ENCODE peak calls at places on chromosome 21, in seven cellular contexts. One of them, this sample, is unnamed.

GRCh38 chr21:41876396-41876795 is 2.7 kb downstream of the PRDM15 start:
- DNase-seq in stimulated activated naive CD4-positive, alpha-beta T cell: no peak
- DNase-seq in activated CD4-positive, alpha-beta T cell treated with anti-CD3 and anti-CD28 coated beads, Interleukin-2, amount 50 U/mL, for 24 hours: no peak
- DNase-seq in progenitor cell of endocrine pancreas: no peak
- DNase-seq in anterior cingulate cortex: no peak
- DNase-seq in T47D: no peak
- DNase-seq in EL: no peak
- DNase-seq in this sample: no peak

GRCh38 chr21:38938343-38938742 is 132.6 kb downstream of the ETS2 start:
- DNase-seq in stimulated activated naive CD4-positive, alpha-beta T cell: peak
- DNase-seq in activated CD4-positive, alpha-beta T cell treated with anti-CD3 and anti-CD28 coated beads, Interleukin-2, amount 50 U/mL, for 24 hours: no peak
- DNase-seq in progenitor cell of endocrine pancreas: no peak
- DNase-seq in anterior cingulate cortex: no peak
- DNase-seq in T47D: no peak
- DNase-seq in EL: peak
- DNase-seq in this sample: no peak

GRCh38 chr21:45826733-45827692 is 154.6 kb upstream of the COL6A1 start:
- DNase-seq in stimulated activated naive CD4-positive, alpha-beta T cell: peak
- DNase-seq in activated CD4-positive, alpha-beta T cell treated with anti-CD3 and anti-CD28 coated beads, Interleukin-2, amount 50 U/mL, for 24 hours: no peak
- DNase-seq in progenitor cell of endocrine pancreas: no peak
- DNase-seq in anterior cingulate cortex: no peak
- DNase-seq in T47D: no peak
- DNase-seq in EL: no peak
- DNase-seq in this sample: no peak

GRCh38 chr21:25871566-25871965 is 136.8 kb downstream of the GABPA start:
- DNase-seq in stimulated activated naive CD4-positive, alpha-beta T cell: no peak
- DNase-seq in activated CD4-positive, alpha-beta T cell treated with anti-CD3 and anti-CD28 coated beads, Interleukin-2, amount 50 U/mL, for 24 hours: no peak
- DNase-seq in progenitor cell of endocrine pancreas: no peak
- DNase-seq in anterior cingulate cortex: no peak
- DNase-seq in T47D: peak
- DNase-seq in EL: no peak
- DNase-seq in this sample: no peak

GRCh38 chr21:36325373-36326010 is 5.5 kb downstream of the MORC3 start:
- DNase-seq in stimulated activated naive CD4-positive, alpha-beta T cell: no peak
- DNase-seq in activated CD4-positive, alpha-beta T cell treated with anti-CD3 and anti-CD28 coated beads, Interleukin-2, amount 50 U/mL, for 24 hours: no peak
- DNase-seq in progenitor cell of endocrine pancreas: no peak
- DNase-seq in anterior cingulate cortex: no peak
- DNase-seq in T47D: no peak
- DNase-seq in EL: peak
- DNase-seq in this sample: no peak

GRCh38 chr21:32044205-32044874 is 171.5 kb downstream of the HUNK start:
- DNase-seq in stimulated activated naive CD4-positive, alpha-beta T cell: no peak
- DNase-seq in activated CD4-positive, alpha-beta T cell treated with anti-CD3 and anti-CD28 coated beads, Interleukin-2, amount 50 U/mL, for 24 hours: no peak
- DNase-seq in progenitor cell of endocrine pancreas: no peak
- DNase-seq in anterior cingulate cortex: no peak
- DNase-seq in T47D: no peak
- DNase-seq in EL: no peak
- DNase-seq in this sample: no peak

GRCh38 chr21:28256420-28256831 is 736.3 kb downstream of the LTN1 start:
- DNase-seq in stimulated activated naive CD4-positive, alpha-beta T cell: no peak
- DNase-seq in activated CD4-positive, alpha-beta T cell treated with anti-CD3 and anti-CD28 coated beads, Interleukin-2, amount 50 U/mL, for 24 hours: no peak
- DNase-seq in progenitor cell of endocrine pancreas: no peak
- DNase-seq in anterior cingulate cortex: no peak
- DNase-seq in T47D: no peak
- DNase-seq in EL: peak
- DNase-seq in this sample: no peak

GRCh38 chr21:32978346-32979270 is 47.1 kb upstream of the OLIG2 start:
- DNase-seq in stimulated activated naive CD4-positive, alpha-beta T cell: no peak
- DNase-seq in activated CD4-positive, alpha-beta T cell treated with anti-CD3 and anti-CD28 coated beads, Interleukin-2, amount 50 U/mL, for 24 hours: no peak
- DNase-seq in progenitor cell of endocrine pancreas: no peak
- DNase-seq in anterior cingulate cortex: peak
- DNase-seq in T47D: no peak
- DNase-seq in EL: no peak
- DNase-seq in this sample: no peak

GRCh38 chr21:45379901-45380330 is 25.0 kb upstream of the COL18A1 start:
- DNase-seq in stimulated activated naive CD4-positive, alpha-beta T cell: no peak
- DNase-seq in activated CD4-positive, alpha-beta T cell treated with anti-CD3 and anti-CD28 coated beads, Interleukin-2, amount 50 U/mL, for 24 hours: no peak
- DNase-seq in progenitor cell of endocrine pancreas: no peak
- DNase-seq in anterior cingulate cortex: no peak
- DNase-seq in T47D: no peak
- DNase-seq in EL: no peak
- DNase-seq in this sample: no peak

GRCh38 chr21:36749935-36750578 is 51.1 kb downstream of the SIM2 start:
- DNase-seq in stimulated activated naive CD4-positive, alpha-beta T cell: no peak
- DNase-seq in activated CD4-positive, alpha-beta T cell treated with anti-CD3 and anti-CD28 coated beads, Interleukin-2, amount 50 U/mL, for 24 hours: no peak
- DNase-seq in progenitor cell of endocrine pancreas: no peak
- DNase-seq in anterior cingulate cortex: no peak
- DNase-seq in T47D: no peak
- DNase-seq in EL: no peak
- DNase-seq in this sample: no peak

GRCh38 chr21:15001773-15002647 is 62.8 kb downstream of the NRIP1 start:
- DNase-seq in stimulated activated naive CD4-positive, alpha-beta T cell: no peak
- DNase-seq in activated CD4-positive, alpha-beta T cell treated with anti-CD3 and anti-CD28 coated beads, Interleukin-2, amount 50 U/mL, for 24 hours: no peak
- DNase-seq in progenitor cell of endocrine pancreas: no peak
- DNase-seq in anterior cingulate cortex: no peak
- DNase-seq in T47D: no peak
- DNase-seq in EL: no peak
- DNase-seq in this sample: no peak

GRCh38 chr21:32979598-32980268 is 46.0 kb upstream of the OLIG2 start:
- DNase-seq in stimulated activated naive CD4-positive, alpha-beta T cell: no peak
- DNase-seq in activated CD4-positive, alpha-beta T cell treated with anti-CD3 and anti-CD28 coated beads, Interleukin-2, amount 50 U/mL, for 24 hours: no peak
- DNase-seq in progenitor cell of endocrine pancreas: no peak
- DNase-seq in anterior cingulate cortex: no peak
- DNase-seq in T47D: no peak
- DNase-seq in EL: no peak
- DNase-seq in this sample: no peak

GRCh38 chr21:37619464-37619974 is 252.9 kb downstream of the DYRK1A start:
- DNase-seq in stimulated activated naive CD4-positive, alpha-beta T cell: no peak
- DNase-seq in activated CD4-positive, alpha-beta T cell treated with anti-CD3 and anti-CD28 coated beads, Interleukin-2, amount 50 U/mL, for 24 hours: no peak
- DNase-seq in progenitor cell of endocrine pancreas: no peak
- DNase-seq in anterior cingulate cortex: no peak
- DNase-seq in T47D: peak
- DNase-seq in EL: no peak
- DNase-seq in this sample: no peak

GRCh38 chr21:16579538-16579937 is 849.8 kb downstream of the USP25 start:
- DNase-seq in stimulated activated naive CD4-positive, alpha-beta T cell: no peak
- DNase-seq in activated CD4-positive, alpha-beta T cell treated with anti-CD3 and anti-CD28 coated beads, Interleukin-2, amount 50 U/mL, for 24 hours: no peak
- DNase-seq in progenitor cell of endocrine pancreas: no peak
- DNase-seq in anterior cingulate cortex: peak
- DNase-seq in T47D: no peak
- DNase-seq in EL: no peak
- DNase-seq in this sample: no peak

GRCh38 chr21:46061063-46061462 is 36.8 kb upstream of the COL6A2 start:
- DNase-seq in stimulated activated naive CD4-positive, alpha-beta T cell: no peak
- DNase-seq in activated CD4-positive, alpha-beta T cell treated with anti-CD3 and anti-CD28 coated beads, Interleukin-2, amount 50 U/mL, for 24 hours: no peak
- DNase-seq in progenitor cell of endocrine pancreas: no peak
- DNase-seq in anterior cingulate cortex: no peak
- DNase-seq in T47D: no peak
- DNase-seq in EL: no peak
- DNase-seq in this sample: no peak

GRCh38 chr21:36065497-36066036 is 4.3 kb upstream of the CBR1 start:
- DNase-seq in stimulated activated naive CD4-positive, alpha-beta T cell: no peak
- DNase-seq in activated CD4-positive, alpha-beta T cell treated with anti-CD3 and anti-CD28 coated beads, Interleukin-2, amount 50 U/mL, for 24 hours: no peak
- DNase-seq in progenitor cell of endocrine pancreas: no peak
- DNase-seq in anterior cingulate cortex: no peak
- DNase-seq in T47D: peak
- DNase-seq in EL: peak
- DNase-seq in this sample: no peak

GRCh38 chr21:38597436-38597835 is 99.2 kb upstream of the ERG start:
- DNase-seq in stimulated activated naive CD4-positive, alpha-beta T cell: no peak
- DNase-seq in activated CD4-positive, alpha-beta T cell treated with anti-CD3 and anti-CD28 coated beads, Interleukin-2, amount 50 U/mL, for 24 hours: no peak
- DNase-seq in progenitor cell of endocrine pancreas: no peak
- DNase-seq in anterior cingulate cortex: no peak
- DNase-seq in T47D: no peak
- DNase-seq in EL: no peak
- DNase-seq in this sample: no peak

GRCh38 chr21:26877015-26877414 is 31.8 kb upstream of the ADAMTS1 start:
- DNase-seq in stimulated activated naive CD4-positive, alpha-beta T cell: no peak
- DNase-seq in activated CD4-positive, alpha-beta T cell treated with anti-CD3 and anti-CD28 coated beads, Interleukin-2, amount 50 U/mL, for 24 hours: no peak
- DNase-seq in progenitor cell of endocrine pancreas: no peak
- DNase-seq in anterior cingulate cortex: no peak
- DNase-seq in T47D: no peak
- DNase-seq in EL: no peak
- DNase-seq in this sample: no peak

GRCh38 chr21:28823464-28823863 is 169.2 kb downstream of the LTN1 start:
- DNase-seq in stimulated activated naive CD4-positive, alpha-beta T cell: no peak
- DNase-seq in activated CD4-positive, alpha-beta T cell treated with anti-CD3 and anti-CD28 coated beads, Interleukin-2, amount 50 U/mL, for 24 hours: no peak
- DNase-seq in progenitor cell of endocrine pancreas: no peak
- DNase-seq in anterior cingulate cortex: no peak
- DNase-seq in T47D: no peak
- DNase-seq in EL: no peak
- DNase-seq in this sample: no peak

GRCh38 chr21:30320215-30320614 is at the start of gene KRTAP26-1:
- DNase-seq in stimulated activated naive CD4-positive, alpha-beta T cell: no peak
- DNase-seq in activated CD4-positive, alpha-beta T cell treated with anti-CD3 and anti-CD28 coated beads, Interleukin-2, amount 50 U/mL, for 24 hours: no peak
- DNase-seq in progenitor cell of endocrine pancreas: no peak
- DNase-seq in anterior cingulate cortex: no peak
- DNase-seq in T47D: no peak
- DNase-seq in EL: no peak
- DNase-seq in this sample: no peak

GRCh38 chr21:42601656-42602055 is 51.8 kb upstream of the PDE9A start:
- DNase-seq in stimulated activated naive CD4-positive, alpha-beta T cell: no peak
- DNase-seq in activated CD4-positive, alpha-beta T cell treated with anti-CD3 and anti-CD28 coated beads, Interleukin-2, amount 50 U/mL, for 24 hours: no peak
- DNase-seq in progenitor cell of endocrine pancreas: no peak
- DNase-seq in anterior cingulate cortex: no peak
- DNase-seq in T47D: no peak
- DNase-seq in EL: no peak
- DNase-seq in this sample: no peak

GRCh38 chr21:32604484-32604883 is 7.7 kb downstream of the CFAP298 start:
- DNase-seq in stimulated activated naive CD4-positive, alpha-beta T cell: no peak
- DNase-seq in activated CD4-positive, alpha-beta T cell treated with anti-CD3 and anti-CD28 coated beads, Interleukin-2, amount 50 U/mL, for 24 hours: no peak
- DNase-seq in progenitor cell of endocrine pancreas: no peak
- DNase-seq in anterior cingulate cortex: no peak
- DNase-seq in T47D: no peak
- DNase-seq in EL: no peak
- DNase-seq in this sample: no peak

GRCh38 chr21:33332143-33332542 is 7.4 kb downstream of the IFNAR1 start:
- DNase-seq in stimulated activated naive CD4-positive, alpha-beta T cell: no peak
- DNase-seq in activated CD4-positive, alpha-beta T cell treated with anti-CD3 and anti-CD28 coated beads, Interleukin-2, amount 50 U/mL, for 24 hours: no peak
- DNase-seq in progenitor cell of endocrine pancreas: no peak
- DNase-seq in anterior cingulate cortex: no peak
- DNase-seq in T47D: no peak
- DNase-seq in EL: no peak
- DNase-seq in this sample: no peak

GRCh38 chr21:46604975-46605758 is at the start of gene S100B:
- DNase-seq in stimulated activated naive CD4-positive, alpha-beta T cell: peak
- DNase-seq in activated CD4-positive, alpha-beta T cell treated with anti-CD3 and anti-CD28 coated beads, Interleukin-2, amount 50 U/mL, for 24 hours: no peak
- DNase-seq in progenitor cell of endocrine pancreas: no peak
- DNase-seq in anterior cingulate cortex: peak
- DNase-seq in T47D: no peak
- DNase-seq in EL: peak
- DNase-seq in this sample: no peak

GRCh38 chr21:35059742-35060141 is 10.6 kb upstream of the RUNX1 start:
- DNase-seq in stimulated activated naive CD4-positive, alpha-beta T cell: no peak
- DNase-seq in activated CD4-positive, alpha-beta T cell treated with anti-CD3 and anti-CD28 coated beads, Interleukin-2, amount 50 U/mL, for 24 hours: no peak
- DNase-seq in progenitor cell of endocrine pancreas: no peak
- DNase-seq in anterior cingulate cortex: no peak
- DNase-seq in T47D: no peak
- DNase-seq in EL: peak
- DNase-seq in this sample: no peak

GRCh38 chr21:42141643-42142042 is 70.5 kb downstream of the UMODL1 start:
- DNase-seq in stimulated activated naive CD4-positive, alpha-beta T cell: no peak
- DNase-seq in activated CD4-positive, alpha-beta T cell treated with anti-CD3 and anti-CD28 coated beads, Interleukin-2, amount 50 U/mL, for 24 hours: no peak
- DNase-seq in progenitor cell of endocrine pancreas: no peak
- DNase-seq in anterior cingulate cortex: no peak
- DNase-seq in T47D: no peak
- DNase-seq in EL: no peak
- DNase-seq in this sample: no peak

GRCh38 chr21:35873441-35873840 is 186.9 kb downstream of the SETD4 start:
- DNase-seq in stimulated activated naive CD4-positive, alpha-beta T cell: no peak
- DNase-seq in activated CD4-positive, alpha-beta T cell treated with anti-CD3 and anti-CD28 coated beads, Interleukin-2, amount 50 U/mL, for 24 hours: no peak
- DNase-seq in progenitor cell of endocrine pancreas: no peak
- DNase-seq in anterior cingulate cortex: no peak
- DNase-seq in T47D: no peak
- DNase-seq in EL: no peak
- DNase-seq in this sample: no peak

GRCh38 chr21:15935530-15935929 is 205.7 kb downstream of the USP25 start:
- DNase-seq in stimulated activated naive CD4-positive, alpha-beta T cell: no peak
- DNase-seq in activated CD4-positive, alpha-beta T cell treated with anti-CD3 and anti-CD28 coated beads, Interleukin-2, amount 50 U/mL, for 24 hours: no peak
- DNase-seq in progenitor cell of endocrine pancreas: no peak
- DNase-seq in anterior cingulate cortex: no peak
- DNase-seq in T47D: no peak
- DNase-seq in EL: no peak
- DNase-seq in this sample: no peak

GRCh38 chr21:15894596-15894995 is 164.8 kb downstream of the USP25 start:
- DNase-seq in stimulated activated naive CD4-positive, alpha-beta T cell: no peak
- DNase-seq in activated CD4-positive, alpha-beta T cell treated with anti-CD3 and anti-CD28 coated beads, Interleukin-2, amount 50 U/mL, for 24 hours: no peak
- DNase-seq in progenitor cell of endocrine pancreas: no peak
- DNase-seq in anterior cingulate cortex: no peak
- DNase-seq in T47D: peak
- DNase-seq in EL: peak
- DNase-seq in this sample: no peak

GRCh38 chr21:45873866-45874265 is 107.7 kb upstream of the COL6A1 start:
- DNase-seq in stimulated activated naive CD4-positive, alpha-beta T cell: no peak
- DNase-seq in activated CD4-positive, alpha-beta T cell treated with anti-CD3 and anti-CD28 coated beads, Interleukin-2, amount 50 U/mL, for 24 hours: no peak
- DNase-seq in progenitor cell of endocrine pancreas: no peak
- DNase-seq in anterior cingulate cortex: no peak
- DNase-seq in T47D: no peak
- DNase-seq in EL: no peak
- DNase-seq in this sample: no peak

GRCh38 chr21:38914531-38915385 is 109.0 kb downstream of the ETS2 start:
- DNase-seq in stimulated activated naive CD4-positive, alpha-beta T cell: no peak
- DNase-seq in activated CD4-positive, alpha-beta T cell treated with anti-CD3 and anti-CD28 coated beads, Interleukin-2, amount 50 U/mL, for 24 hours: no peak
- DNase-seq in progenitor cell of endocrine pancreas: no peak
- DNase-seq in anterior cingulate cortex: no peak
- DNase-seq in T47D: no peak
- DNase-seq in EL: no peak
- DNase-seq in this sample: no peak

GRCh38 chr21:45502600-45502999 is 39.6 kb downstream of the SLC19A1 start:
- DNase-seq in stimulated activated naive CD4-positive, alpha-beta T cell: no peak
- DNase-seq in activated CD4-positive, alpha-beta T cell treated with anti-CD3 and anti-CD28 coated beads, Interleukin-2, amount 50 U/mL, for 24 hours: no peak
- DNase-seq in progenitor cell of endocrine pancreas: no peak
- DNase-seq in anterior cingulate cortex: no peak
- DNase-seq in T47D: no peak
- DNase-seq in EL: no peak
- DNase-seq in this sample: no peak

GRCh38 chr21:44368711-44369446 is 15.5 kb downstream of the TRPM2 start:
- DNase-seq in stimulated activated naive CD4-positive, alpha-beta T cell: no peak
- DNase-seq in activated CD4-positive, alpha-beta T cell treated with anti-CD3 and anti-CD28 coated beads, Interleukin-2, amount 50 U/mL, for 24 hours: no peak
- DNase-seq in progenitor cell of endocrine pancreas: peak
- DNase-seq in anterior cingulate cortex: no peak
- DNase-seq in T47D: no peak
- DNase-seq in EL: no peak
- DNase-seq in this sample: no peak